ENCODE peak calls at places on chromosomes 1 and 21, in seven cellular contexts. I is fibroblast of lung, X is PC-3, A is GM23338, E is PC-9, M is OCI-LY7, Q is Karpas-422. D is an unnamed sample. For H3K79me2, the result is how much of the 10 kb centered on the place peaks cover.

GRCh38 chr1:223815865-223816264 is 29.9 kb downstream of the TP53BP2 start:
- DNase-seq in I (peak), X (peak), A (no peak), E (no peak), M (no peak), Q (no peak), D (peak)

GRCh38 chr1:234206651-234207284 is 166.5 kb upstream of the COA6 start:
- DNase-seq in I (peak), X (peak), A (no peak), E (peak), M (no peak), Q (no peak), D (no peak)

GRCh38 chr1:207672525-207673130 is 27.7 kb downstream of the CR1L start:
- DNase-seq in I (peak), X (peak), A (peak), E (peak), M (peak), Q (peak), D (no peak)

GRCh38 chr1:59081795-59082194 is 215.1 kb upstream of the FGGY start:
- DNase-seq in I (peak), X (no peak), A (no peak), E (no peak), M (no peak), Q (no peak), D (no peak)

GRCh38 chr1:235513495-235514366 is 9.5 kb upstream of the B3GALNT2 start:
- DNase-seq in I (peak), X (peak), A (peak), E (peak), M (peak), Q (peak), D (no peak)

GRCh38 chr21:39182016-39182415 is 1.2 kb downstream of the PSMG1 start:
- DNase-seq in I (no peak), X (no peak), A (no peak), E (no peak), M (peak), Q (peak), D (no peak)

GRCh38 chr1:25622526-25622925 is 5.9 kb downstream of the MAN1C1 start:
- DNase-seq in I (no peak), X (no peak), A (no peak), E (no peak), M (no peak), Q (no peak), D (no peak)

GRCh38 chr1:9119745-9120144 is 9.2 kb downstream of the GPR157 start:
- DNase-seq in I (no peak), X (no peak), A (no peak), E (no peak), M (no peak), Q (no peak), D (no peak)

GRCh38 chr1:35505911-35506798 is 51.0 kb downstream of the KIAA0319L start:
- DNase-seq in I (peak), X (peak), A (no peak), E (peak), M (peak), Q (peak), D (peak)

GRCh38 chr21:43207868-43208267 is 39.1 kb downstream of the CRYAA start:
- DNase-seq in I (no peak), X (no peak), A (no peak), E (no peak), M (no peak), Q (no peak), D (peak)

GRCh38 chr1:21305900-21306189 is 15.6 kb upstream of the ECE1 start:
- DNase-seq in I (no peak), X (no peak), A (no peak), E (no peak), M (no peak), Q (no peak), D (no peak)

GRCh38 chr1:110173466-110174117 is 23.3 kb downstream of the SLC6A17 start:
- DNase-seq in I (no peak), X (no peak), A (peak), E (no peak), M (no peak), Q (no peak), D (peak)

GRCh38 chr1:8419861-8420260 is 101.9 kb downstream of the SLC45A1 start:
- DNase-seq in I (no peak), X (no peak), A (no peak), E (no peak), M (no peak), Q (no peak), D (no peak)

GRCh38 chr1:90568436-90568835 is 148.7 kb downstream of the BARHL2 start:
- DNase-seq in I (no peak), X (no peak), A (no peak), E (no peak), M (no peak), Q (no peak), D (no peak)

GRCh38 chr1:211420845-211421454 is 71.0 kb downstream of the RD3 start:
- DNase-seq in I (peak), X (no peak), A (no peak), E (no peak), M (no peak), Q (no peak), D (no peak)

GRCh38 chr21:32779983-32780382 is 8.4 kb upstream of the PAXBP1 start:
- DNase-seq in I (no peak), X (no peak), A (no peak), E (no peak), M (peak), Q (peak), D (no peak)

GRCh38 chr1:67691712-67692111 is 6.7 kb downstream of the GADD45A start:
- DNase-seq in I (no peak), X (no peak), A (no peak), E (no peak), M (no peak), Q (no peak), D (no peak)

GRCh38 chr1:17009706-17010105 is 2.0 kb downstream of the ATP13A2 start:
- DNase-seq in I (no peak), X (peak), A (no peak), E (no peak), M (peak), Q (no peak), D (peak)

GRCh38 chr1:64532646-64533045 is 62.7 kb downstream of the CACHD1 start:
- DNase-seq in I (no peak), X (peak), A (no peak), E (no peak), M (no peak), Q (no peak), D (no peak)

GRCh38 chr1:187051618-187052232 is 223.0 kb downstream of the PLA2G4A start:
- DNase-seq in I (peak), X (peak), A (peak), E (peak), M (peak), Q (peak), D (no peak)

GRCh38 chr1:46289976-46290375 is 13.4 kb downstream of the LRRC41 start:
- DNase-seq in I (peak), X (no peak), A (no peak), E (no peak), M (no peak), Q (no peak), D (no peak)

GRCh38 chr1:204128964-204129896 is 22.6 kb downstream of the ETNK2 start:
- DNase-seq in I (peak), X (peak), A (peak), E (peak), M (peak), Q (peak), D (peak)

GRCh38 chr1:207815913-207816312 is 64.1 kb downstream of the CD46 start:
- DNase-seq in I (peak), X (peak), A (no peak), E (no peak), M (no peak), Q (no peak), D (peak)

GRCh38 chr1:150765229-150765976 is at the start of gene CTSS:
- DNase-seq in I (no peak), X (peak), A (no peak), E (no peak), M (peak), Q (peak), D (no peak)

GRCh38 chr1:85599076-85599491 is 18.5 kb downstream of the CCN1 start:
- DNase-seq in I (no peak), X (peak), A (no peak), E (peak), M (no peak), Q (no peak), D (no peak)

GRCh38 chr21:44349847-44350772 is 3.3 kb upstream of the TRPM2 start:
- DNase-seq in I (no peak), X (no peak), A (peak), E (no peak), M (no peak), Q (no peak), D (peak)
- H3K4me3 ChIP-seq in I (no peak), X (no peak), A (peak), E (no peak), M (no peak), Q (no peak), D (no peak)

GRCh38 chr1:39392851-39393573 is 98.4 kb upstream of the BMP8A start:
- DNase-seq in I (no peak), X (no peak), A (no peak), E (no peak), M (no peak), Q (no peak), D (no peak)

GRCh38 chr1:39391741-39392679 is 99.4 kb upstream of the BMP8A start:
- DNase-seq in I (peak), X (peak), A (peak), E (peak), M (no peak), Q (no peak), D (peak)

GRCh38 chr1:39394059-39394458 is 97.4 kb upstream of the BMP8A start:
- DNase-seq in I (no peak), X (no peak), A (no peak), E (no peak), M (no peak), Q (no peak), D (no peak)

GRCh38 chr1:39394598-39394997 is 96.8 kb upstream of the BMP8A start:
- DNase-seq in I (peak), X (peak), A (no peak), E (peak), M (peak), Q (no peak), D (no peak)

DNA sequence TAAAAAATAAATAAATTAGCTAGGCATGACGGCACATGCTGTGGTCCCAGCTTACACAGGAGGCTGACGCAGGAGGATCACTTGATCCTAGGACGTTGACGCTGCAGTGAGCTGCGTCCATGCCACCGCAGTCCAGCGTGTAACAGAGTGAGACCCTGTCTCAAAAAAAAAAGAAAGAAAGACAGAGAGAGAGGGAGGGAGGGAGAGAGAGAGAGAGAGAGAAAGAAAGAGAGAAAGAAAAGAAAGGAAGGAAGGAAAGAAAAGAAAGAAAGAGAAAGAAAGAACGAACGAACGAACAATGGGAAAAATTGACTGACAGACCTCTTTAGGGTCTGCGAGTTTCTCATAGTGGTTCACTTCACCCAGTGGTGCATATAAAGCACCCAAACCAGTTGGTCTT is 97.8 kb upstream of the BMP8A start:
- DNase-seq in I (no peak), X (no peak), A (no peak), E (no peak), M (no peak), Q (no peak), D (peak)
- H3K79me2 ChIP-seq in I (half or more), X (under half), A (half or more), E (under half), M (half or more), Q (under half), D (half or more)

GRCh38 chr1:1617516-1617915 is 2.2 kb downstream of the MIB2 start:
- DNase-seq in I (no peak), X (no peak), A (no peak), E (no peak), M (no peak), Q (no peak), D (no peak)
- H3K4me3 ChIP-seq in I (no peak), X (peak), A (no peak), E (no peak), M (no peak), Q (no peak), D (peak)

GRCh38 chr1:221715321-221716169 is 26.3 kb downstream of the DUSP10 start:
- DNase-seq in I (peak), X (peak), A (peak), E (no peak), M (no peak), Q (no peak), D (peak)
- H3K79me2 ChIP-seq in I (half or more), X (under half), A (under half), E (under half), M (under half), Q (under half), D (half or more)